ENCODE peak calls at places on chromosome 18, in ten cellular contexts. R, T, M, P, W, J, U, E, Y and G are unnamed samples.

GRCh38 chr18:50193796-50194622 is 938 bp downstream of the MYO5B start:
- ATAC-seq in R (no peak), T (no peak), M (peak; percentile 17), P (no peak), W (no peak), J (peak; percentile 44), U (peak; percentile 36), E (peak; percentile 1), Y (no peak), G (no peak)

GRCh38 chr18:22739789-22740188 is 193.3 kb upstream of the RBBP8 start:
- ATAC-seq in R (no peak), T (no peak), M (no peak), P (no peak), W (no peak), J (no peak), U (no peak), E (no peak), Y (no peak), G (peak; percentile 28)

GRCh38 chr18:44761812-44762211 is 81.1 kb downstream of the SETBP1 start:
- ATAC-seq in R (no peak), T (no peak), M (no peak), P (no peak), W (no peak), J (no peak), U (peak; percentile 11), E (no peak), Y (no peak), G (no peak)

GRCh38 chr18:36622610-36623009 is 206.2 kb downstream of the TPGS2 start:
- ATAC-seq in R (no peak), T (peak; percentile 39), M (no peak), P (peak; percentile 24), W (no peak), J (no peak), U (no peak), E (no peak), Y (no peak), G (no peak)

GRCh38 chr18:49747876-49748275 is 65.5 kb downstream of the ACAA2 start:
- ATAC-seq in R (no peak), T (no peak), M (no peak), P (no peak), W (no peak), J (no peak), U (no peak), E (no peak), Y (no peak), G (no peak)

GRCh38 chr18:24514439-24514838 is 54.0 kb downstream of the HRH4 start:
- ATAC-seq in R (peak; percentile 66), T (no peak), M (peak; percentile 86), P (no peak), W (peak; percentile 44), J (peak; percentile 53), U (peak; percentile 51), E (peak; percentile 71), Y (no peak), G (peak; percentile 82)

GRCh38 chr18:48002933-48003365 is 72.5 kb upstream of the SMAD2 start:
- ATAC-seq in R (no peak), T (peak; percentile 83), M (no peak), P (peak; percentile 82), W (no peak), J (peak; percentile 86), U (peak; percentile 85), E (no peak), Y (no peak), G (no peak)

GRCh38 chr18:13067124-13067523 is 76.0 kb downstream of the CEP192 start:
- ATAC-seq in R (peak; percentile 90), T (no peak), M (peak; percentile 44), P (no peak), W (no peak), J (no peak), U (no peak), E (peak; percentile 67), Y (no peak), G (peak; percentile 49)

GRCh38 chr18:9683418-9684396 is 24.4 kb upstream of the RAB31 start:
- ATAC-seq in R (no peak), T (peak; percentile 75), M (peak; percentile 26), P (peak; percentile 79), W (peak; percentile 51), J (peak; percentile 92), U (peak; percentile 63), E (no peak), Y (no peak), G (no peak)

GRCh38 chr18:28189400-28190239 is 12.7 kb upstream of the CDH2 start:
- ATAC-seq in R (no peak), T (peak; percentile 58), M (peak; percentile 94), P (no peak), W (no peak), J (peak; percentile 85), U (peak; percentile 43), E (no peak), Y (no peak), G (no peak)

GRCh38 chr18:23970161-23971153 is 44.1 kb upstream of the TTC39C start:
- ATAC-seq in R (peak; percentile 79), T (no peak), M (peak; percentile 39), P (no peak), W (peak; percentile 62), J (no peak), U (peak; percentile 69), E (peak; percentile 52), Y (no peak), G (peak; percentile 58)

GRCh38 chr18:21479721-21480120 is 120.8 kb downstream of the ESCO1 start:
- ATAC-seq in R (no peak), T (no peak), M (no peak), P (no peak), W (no peak), J (no peak), U (no peak), E (no peak), Y (no peak), G (no peak)

GRCh38 chr18:62610509-62611394 is 87.9 kb downstream of the ZCCHC2 start:
- ATAC-seq in R (no peak), T (peak; percentile 20), M (no peak), P (peak; percentile 32), W (no peak), J (no peak), U (peak; percentile 19), E (no peak), Y (no peak), G (no peak)

GRCh38 chr18:2134364-2134763 is 436.9 kb downstream of the METTL4 start:
- ATAC-seq in R (no peak), T (no peak), M (no peak), P (no peak), W (no peak), J (no peak), U (no peak), E (no peak), Y (no peak), G (no peak)

GRCh38 chr18:36440614-36441013 is 143.1 kb downstream of the FHOD3 start:
- ATAC-seq in R (no peak), T (peak; percentile 42), M (no peak), P (no peak), W (no peak), J (peak; percentile 53), U (no peak), E (no peak), Y (no peak), G (no peak)

GRCh38 chr18:45962866-45963265 is 4.3 kb downstream of the EPG5 start:
- ATAC-seq in R (peak; percentile 12), T (no peak), M (no peak), P (no peak), W (peak; percentile 20), J (no peak), U (no peak), E (peak; percentile 6), Y (no peak), G (peak; percentile 67)

GRCh38 chr18:533995-534601 is 33.6 kb upstream of the COLEC12 start:
- ATAC-seq in R (no peak), T (no peak), M (no peak), P (no peak), W (no peak), J (no peak), U (no peak), E (no peak), Y (no peak), G (no peak)

GRCh38 chr18:31450409-31450808 is 2.9 kb downstream of the DSG3 start:
- ATAC-seq in R (no peak), T (no peak), M (no peak), P (no peak), W (no peak), J (no peak), U (no peak), E (no peak), Y (no peak), G (no peak)

GRCh38 chr18:45266023-45266422 is 349.3 kb upstream of the SLC14A2 start:
- ATAC-seq in R (no peak), T (no peak), M (no peak), P (no peak), W (no peak), J (no peak), U (no peak), E (no peak), Y (no peak), G (no peak)

GRCh38 chr18:7646174-7646886 is 79.2 kb downstream of the PTPRM start:
- ATAC-seq in R (no peak), T (no peak), M (no peak), P (no peak), W (no peak), J (no peak), U (no peak), E (no peak), Y (no peak), G (no peak)

GRCh38 chr18:8139127-8139591 is 470.1 kb upstream of the RAB12 start:
- ATAC-seq in R (no peak), T (peak; percentile 68), M (no peak), P (peak; percentile 71), W (no peak), J (no peak), U (no peak), E (no peak), Y (no peak), G (no peak)

GRCh38 chr18:10320848-10321247 is 133.6 kb upstream of the APCDD1 start:
- ATAC-seq in R (no peak), T (no peak), M (no peak), P (no peak), W (no peak), J (no peak), U (no peak), E (no peak), Y (no peak), G (no peak)

GRCh38 chr18:62543021-62543420 is 20.2 kb downstream of the ZCCHC2 start:
- ATAC-seq in R (no peak), T (peak; percentile 54), M (no peak), P (peak; percentile 46), W (no peak), J (no peak), U (no peak), E (no peak), Y (no peak), G (no peak)

GRCh38 chr18:54086046-54086802 is 138.2 kb downstream of the MBD2 start:
- ATAC-seq in R (peak; percentile 73), T (no peak), M (peak; percentile 92), P (no peak), W (peak; percentile 63), J (no peak), U (peak; percentile 45), E (peak; percentile 63), Y (peak; percentile 63), G (peak; percentile 93)

GRCh38 chr18:36419913-36420531 is 122.5 kb downstream of the FHOD3 start:
- ATAC-seq in R (peak; percentile 75), T (peak; percentile 35), M (peak; percentile 94), P (no peak), W (no peak), J (no peak), U (peak; percentile 98), E (peak; percentile 85), Y (peak; percentile 50), G (peak; percentile 88)

GRCh38 chr18:61831071-61831470 is 61.7 kb downstream of the RNF152 start:
- ATAC-seq in R (no peak), T (no peak), M (no peak), P (no peak), W (no peak), J (no peak), U (no peak), E (no peak), Y (no peak), G (no peak)